ENCODE peak calls at places on chromosomes 7 and 10, in five cellular contexts. V, Z, Y, T and I are unnamed samples.

GRCh38 chr10:130027716-130028464 is 63.8 kb upstream of the EBF3 start:
- DNase-seq in T (peak; percentile 13), V (no peak), Z (no peak), Y (no peak), I (no peak)

GRCh38 chr10:68212721-68213352 is 19.1 kb downstream of the ATOH7 start:
- DNase-seq in Z (no peak), T (peak; percentile 69), V (no peak), Y (no peak), I (no peak)

GRCh38 chr10:21724695-21725371 is 190.8 kb downstream of the MLLT10 start:
- DNase-seq in Y (peak; percentile 87), T (peak; percentile 100), V (peak; percentile 47), Z (peak; percentile 87), I (peak; percentile 73)

GRCh38 chr7:134660242-134660785 is 13.7 kb downstream of the BPGM start:
- DNase-seq in V (no peak), Z (no peak), Y (no peak), T (peak; percentile 3), I (no peak)

GRCh38 chr7:32479574-32480200 is 10.5 kb downstream of the LSM5 start:
- DNase-seq in V (no peak), Y (no peak), T (peak; percentile 76), Z (no peak), I (no peak)

GRCh38 chr7:41702635-41703371 is at the start of gene INHBA:
- DNase-seq in V (no peak), T (peak; percentile 81), Y (no peak), Z (no peak), I (no peak)

GRCh38 chr10:6778992-6779701 is 199.1 kb upstream of the PRKCQ start:
- DNase-seq in T (peak; percentile 93), V (no peak), Z (no peak), Y (no peak), I (no peak)

GRCh38 chr10:88687853-88688467 is 18.1 kb upstream of the LIPK start:
- DNase-seq in Y (no peak), T (peak; percentile 49), V (no peak), Z (no peak), I (no peak)

GRCh38 chr10:30990971-30991646 is 40.6 kb downstream of the ZNF438 start:
- DNase-seq in Z (no peak), T (no peak), Y (no peak), V (no peak), I (no peak)

GRCh38 chr7:18532813-18533212 is 37.3 kb downstream of the HDAC9 start:
- DNase-seq in V (no peak), Z (no peak), Y (no peak), T (no peak), I (no peak)

GRCh38 chr10:112490543-112490942 is 43.5 kb downstream of the VTI1A start:
- DNase-seq in V (peak; percentile 26), T (peak; percentile 38), Y (no peak), Z (no peak), I (peak; percentile 79)

GRCh38 chr10:24446739-24447138 is 237.8 kb downstream of the KIAA1217 start:
- DNase-seq in T (peak; percentile 83), V (no peak), Y (no peak), Z (no peak), I (no peak)

GRCh38 chr7:130890176-130891020 is 156.4 kb upstream of the KLF14 start:
- DNase-seq in Y (no peak), T (peak; percentile 74), Z (no peak), V (no peak), I (no peak)

GRCh38 chr7:143002106-143002505 is 24.8 kb downstream of the OR9A2 start:
- DNase-seq in Z (no peak), V (no peak), T (peak; percentile 55), Y (no peak), I (no peak)

GRCh38 chr10:70331486-70332268 is 47.9 kb upstream of the NPFFR1 start:
- DNase-seq in T (peak; percentile 96), Z (no peak), Y (peak; percentile 33), V (peak; percentile 43), I (peak; percentile 35)
- TF ChIP-seq CTCF in T (peak; percentile 46), Z (peak; percentile 22), Y (no peak), V (peak; percentile 35), I (no peak)

GRCh38 chr7:117730404-117730803 is 142.8 kb downstream of the CTTNBP2 start:
- DNase-seq in V (no peak), Y (no peak), T (no peak), Z (no peak), I (no peak)

GRCh38 chr7:117731455-117731854 is 141.8 kb downstream of the CTTNBP2 start:
- DNase-seq in V (no peak), T (no peak), Z (no peak), Y (no peak), I (no peak)

GRCh38 chr7:117724898-117725297 is 148.3 kb downstream of the CTTNBP2 start:
- DNase-seq in T (no peak), V (no peak), Z (no peak), Y (no peak), I (no peak)

GRCh38 chr7:117728858-117729257 is 144.4 kb downstream of the CTTNBP2 start:
- DNase-seq in Y (no peak), V (no peak), Z (no peak), T (no peak), I (no peak)
- H3K36me3 ChIP-seq in Y (peaks cover 8% of the 10 kb centered on the region), V (peaks cover 40% of the 10 kb centered on the region), Z (no peaks in the 10 kb centered on the region), T (peaks cover 28% of the 10 kb centered on the region), I (peaks cover 10% of the 10 kb centered on the region)

GRCh38 chr7:99135938-99136337 is 8.0 kb downstream of the SMURF1 start:
- DNase-seq in Z (no peak), Y (no peak), V (no peak), T (no peak), I (no peak)

GRCh38 chr7:99140813-99141212 is 3.1 kb downstream of the SMURF1 start:
- DNase-seq in T (no peak), Y (no peak), Z (no peak), V (no peak), I (no peak)

GRCh38 chr7:99133766-99134564 is 9.9 kb downstream of the SMURF1 start:
- DNase-seq in T (no peak), Z (no peak), V (no peak), Y (no peak), I (no peak)

GRCh38 chr7:99139031-99139430 is 4.9 kb downstream of the SMURF1 start:
- DNase-seq in Z (no peak), V (no peak), T (peak; percentile 57), Y (no peak), I (no peak)

GRCh38 chr7:99137418-99138180 is 6.3 kb downstream of the SMURF1 start:
- DNase-seq in Y (no peak), Z (no peak), T (peak; percentile 84), V (no peak), I (no peak)
- H3K4me3 ChIP-seq in Y (peak overlapping the region; percentile 50), Z (no peak overlapping the region), T (no peak overlapping the region), V (no peak overlapping the region), I (no peak overlapping the region)

DNA sequence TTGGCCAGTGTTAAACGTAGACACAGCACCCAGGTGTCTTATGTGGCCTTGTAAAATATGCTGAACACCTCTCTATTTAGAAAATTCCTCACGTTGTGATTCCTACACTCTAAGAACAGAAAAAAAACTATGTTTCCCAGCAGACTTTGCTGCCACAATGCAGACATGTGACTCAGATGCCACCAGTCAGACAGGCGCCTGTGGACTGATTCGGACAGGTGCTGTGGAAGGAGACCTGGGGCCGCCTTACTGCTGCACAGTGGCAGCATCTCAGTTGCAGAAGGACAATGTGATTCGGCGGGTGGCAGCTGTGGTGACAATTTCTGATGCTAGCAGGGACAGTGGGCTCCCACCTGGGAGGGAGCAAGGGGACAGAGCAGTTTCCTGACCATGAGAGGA is 88.8 kb downstream of the C10orf90 start:
- DNase-seq in Z (no peak), T (no peak), Y (no peak), V (no peak), I (no peak)
- TF ChIP-seq CTCF in Z (no peak), T (no peak), Y (no peak), V (no peak), I (no peak)

GRCh38 chr10:73060173-73060572 is 36.5 kb downstream of the P4HA1 start:
- DNase-seq in Y (no peak), Z (no peak), T (no peak), V (no peak), I (no peak)

GRCh38 chr10:73065441-73065840 is 31.2 kb downstream of the P4HA1 start:
- DNase-seq in Z (no peak), V (no peak), Y (no peak), T (no peak), I (no peak)

GRCh38 chr10:73058057-73058591 is 38.5 kb downstream of the P4HA1 start:
- DNase-seq in Z (no peak), V (no peak), T (no peak), Y (no peak), I (no peak)

GRCh38 chr10:73061743-73062142 is 34.9 kb downstream of the P4HA1 start:
- DNase-seq in V (no peak), Y (no peak), Z (no peak), T (no peak), I (no peak)

GRCh38 chr10:73060738-73061635 is 35.7 kb downstream of the P4HA1 start:
- DNase-seq in V (no peak), T (peak; percentile 44), Z (no peak), Y (no peak), I (no peak)
- H3K36me3 ChIP-seq in V (peaks cover 90% of the 10 kb centered on the region), T (peaks cover 48% of the 10 kb centered on the region), Z (no peaks in the 10 kb centered on the region), Y (no peaks in the 10 kb centered on the region), I (peaks cover 74% of the 10 kb centered on the region)